ENCODE peak calls at places on chromosomes 6 and 20, in six cellular contexts. B is ovary, P is hepatocyte, X is left ventricle myocardium inferior, N is HFF-Myc, A is ascending aorta. Y is an unnamed sample.

GRCh38 chr20:58709013-58709702 is 16.6 kb downstream of the NPEPL1 start:
- DNase-seq in A (no peak), N (no peak), B (no peak), P (no peak), X (peak; percentile 5), Y (no peak)

GRCh38 chr20:58007947-58008346 is 220.5 kb downstream of the ANKRD60 start:
- DNase-seq in X (no peak), P (no peak), A (no peak), N (no peak), B (no peak), Y (no peak)

GRCh38 chr20:57999465-58000111 is 228.9 kb downstream of the ANKRD60 start:
- DNase-seq in X (peak; percentile 29), B (no peak), A (no peak), P (no peak), N (no peak), Y (no peak)

GRCh38 chr6:62775427-62776022 is 435.7 kb upstream of the FKBP1C start:
- DNase-seq in X (no peak), B (no peak), N (no peak), A (no peak), P (peak; percentile 51), Y (peak; percentile 0)

GRCh38 chr6:144480518-144480917 is 195.4 kb downstream of the UTRN start:
- DNase-seq in N (no peak), A (no peak), P (no peak), B (no peak), X (no peak), Y (no peak)

GRCh38 chr6:118744261-118744941 is 93.0 kb upstream of the CEP85L start:
- DNase-seq in A (no peak), P (no peak), X (no peak), B (no peak), N (peak; percentile 62), Y (no peak)

GRCh38 chr6:75855047-75855446 is 106.0 kb downstream of the MYO6 start:
- DNase-seq in A (no peak), P (peak; percentile 85), N (peak; percentile 48), B (no peak), X (no peak), Y (peak; percentile 82)

GRCh38 chr6:111644893-111645430 is 39.3 kb upstream of the TRAF3IP2 start:
- DNase-seq in B (no peak), P (no peak), A (no peak), X (no peak), N (no peak), Y (no peak)

GRCh38 chr20:44187054-44187762 is at the start of gene JPH2:
- DNase-seq in B (peak; percentile 57), N (no peak), A (peak; percentile 60), X (peak; percentile 76), P (peak; percentile 70), Y (peak; percentile 68)

GRCh38 chr6:119552016-119552415 is 202.5 kb upstream of the MAN1A1 start:
- DNase-seq in P (no peak), N (no peak), A (no peak), B (no peak), X (no peak), Y (no peak)

GRCh38 chr20:1830240-1830639 is 65.0 kb upstream of the SIRPA start:
- DNase-seq in X (peak; percentile 82), P (peak; percentile 81), A (no peak), B (peak; percentile 51), N (peak; percentile 71), Y (peak; percentile 95)

GRCh38 chr6:112259337-112259675 is 4.9 kb upstream of the LAMA4 start:
- DNase-seq in B (no peak), P (no peak), N (no peak), X (no peak), A (no peak), Y (no peak)

GRCh38 chr20:34824861-34825529 is 456 bp downstream of the NCOA6 start:
- DNase-seq in X (peak; percentile 68), P (peak; percentile 87), A (no peak), B (peak; percentile 74), N (no peak), Y (peak; percentile 43)

GRCh38 chr6:90459225-90459758 is 127.6 kb downstream of the MAP3K7 start:
- DNase-seq in X (no peak), A (no peak), B (no peak), P (no peak), N (no peak), Y (no peak)

GRCh38 chr6:145015739-145016558 is 719.4 kb downstream of the EPM2A start:
- DNase-seq in A (no peak), X (no peak), P (peak; percentile 58), N (peak; percentile 88), B (no peak), Y (peak; percentile 76)

GRCh38 chr20:3082306-3082951 is 2.1 kb downstream of the AVP start:
- DNase-seq in N (no peak), P (peak; percentile 50), X (no peak), A (no peak), B (no peak), Y (peak; percentile 12)

GRCh38 chr6:101294676-101295075 is 98.8 kb upstream of the GRIK2 start:
- DNase-seq in A (no peak), B (no peak), N (no peak), P (no peak), X (no peak), Y (no peak)

GRCh38 chr6:144678844-144679243 is 393.7 kb downstream of the UTRN start:
- DNase-seq in B (no peak), P (no peak), N (no peak), A (no peak), X (no peak), Y (peak; percentile 55)

GRCh38 chr6:44257007-44257752 is at the start of gene SLC35B2:
- DNase-seq in N (no peak), A (no peak), X (peak; percentile 65), B (peak; percentile 89), P (peak; percentile 89), Y (peak; percentile 66)

GRCh38 chr6:125050663-125051318 is 88.6 kb downstream of the RNF217 start:
- DNase-seq in P (peak; percentile 3), A (no peak), B (no peak), X (no peak), N (no peak), Y (peak; percentile 84)

GRCh38 chr6:46746691-46747090 is at the start of gene ANKRD66:
- DNase-seq in A (no peak), B (no peak), P (no peak), N (no peak), X (no peak), Y (no peak)

GRCh38 chr6:28209753-28210535 is 15.1 kb upstream of the ZSCAN9 start:
- DNase-seq in N (no peak), X (no peak), A (no peak), B (no peak), P (no peak), Y (no peak)

GRCh38 chr20:61956396-61957342 is 109.0 kb downstream of the TAF4 start:
- DNase-seq in B (peak; percentile 58), N (no peak), X (no peak), A (no peak), P (no peak), Y (peak; percentile 42)

GRCh38 chr6:156807795-156808194 is 30.6 kb downstream of the ARID1B start:
- DNase-seq in A (no peak), B (no peak), X (no peak), N (no peak), P (no peak), Y (no peak)

GRCh38 chr6:12929678-12930077 is 213.1 kb downstream of the PHACTR1 start:
- DNase-seq in P (no peak), A (no peak), X (no peak), B (no peak), N (no peak), Y (no peak)

GRCh38 chr6:38725414-38726183 is 10.5 kb downstream of the DNAH8 start:
- DNase-seq in X (no peak), P (no peak), B (no peak), N (no peak), A (no peak), Y (peak; percentile 26)

GRCh38 chr6:90343581-90343980 is 46.9 kb upstream of the BACH2 start:
- DNase-seq in X (no peak), B (peak; percentile 77), A (no peak), N (no peak), P (peak; percentile 11), Y (no peak)

GRCh38 chr6:152462716-152463115 is 174.4 kb downstream of the SYNE1 start:
- DNase-seq in A (no peak), X (no peak), B (no peak), N (no peak), P (no peak), Y (peak; percentile 11)
- H3K4me3 ChIP-seq in A (no peak overlapping the region), X (peak overlapping the region; percentile 1), B (no peak overlapping the region), N (no peak overlapping the region), P (no peak overlapping the region), Y (peak overlapping the region; percentile 43)

GRCh38 chr6:131061041-131061770 is 1.8 kb downstream of the EPB41L2 start:
- DNase-seq in B (no peak), P (peak; percentile 11), N (no peak), A (no peak), X (no peak), Y (peak; percentile 63)

GRCh38 chr6:131062245-131063027 is 609 bp downstream of the EPB41L2 start:
- DNase-seq in X (no peak), N (no peak), A (no peak), P (peak; percentile 53), B (peak; percentile 70), Y (no peak)

GRCh38 chr6:131063764-131064272 is 773 bp upstream of the EPB41L2 start:
- DNase-seq in P (no peak), X (no peak), B (peak; percentile 42), N (no peak), A (no peak), Y (no peak)

GRCh38 chr6:131061771-131062160 is 1.3 kb downstream of the EPB41L2 start:
- DNase-seq in B (no peak), X (no peak), P (no peak), A (no peak), N (no peak), Y (no peak)

GRCh38 chr6:131063028-131063763 is at the start of gene EPB41L2:
- DNase-seq in B (peak; percentile 95), X (peak; percentile 90), A (peak; percentile 53), P (peak; percentile 96), N (peak; percentile 61), Y (peak; percentile 93)
- TF ChIP-seq CTCF in B (peak; percentile 29), X (peak; percentile 66), A (no peak), P (no peak), N (no peak), Y (peak; percentile 26)

GRCh38 chr20:46894579-46894958 is at the start of gene EYA2:
- DNase-seq in X (peak; percentile 15), A (no peak), N (no peak), B (no peak), P (peak; percentile 42), Y (no peak)

GRCh38 chr20:46893877-46894578 is 615 bp upstream of the EYA2 start:
- DNase-seq in P (no peak), B (no peak), N (no peak), A (no peak), X (no peak), Y (no peak)

GRCh38 chr20:46895906-46896242 is 1.2 kb downstream of the EYA2 start:
- DNase-seq in X (no peak), A (no peak), B (no peak), P (no peak), N (no peak), Y (no peak)

GRCh38 chr20:46893051-46893450 is 1.6 kb upstream of the EYA2 start:
- DNase-seq in B (no peak), P (no peak), A (no peak), X (no peak), N (no peak), Y (no peak)

GRCh38 chr20:46894971-46895905 is 595 bp downstream of the EYA2 start:
- DNase-seq in A (no peak), P (peak; percentile 17), X (no peak), N (no peak), B (no peak), Y (peak; percentile 16)
- H3K4me3 ChIP-seq in A (peak overlapping the region; percentile 42), P (peak overlapping the region; percentile 18), X (peak overlapping the region; percentile 64), N (peak overlapping the region; percentile 3), B (peak overlapping the region; percentile 36), Y (peak overlapping the region; percentile 39)

GRCh38 chr6:7389451-7390217 is at the start of the genes CAGE1 and RIOK1:
- DNase-seq in P (peak; percentile 97), N (peak; percentile 84), B (peak; percentile 96), A (peak; percentile 85), X (peak; percentile 97), Y (peak; percentile 94)
- TF ChIP-seq CTCF in P (peak; percentile 33), N (no peak), B (no peak), A (no peak), X (peak; percentile 30), Y (peak; percentile 16)